ENCODE peak calls at places on chromosomes 16 and 17, in four cellular contexts. J is cardiac muscle cell, G is right cardiac atrium, U is HepG2. W is an unnamed sample.

GRCh38 chr16:68064791-68065365 is 20.3 kb upstream of the NFATC3 start:
- DNase-seq in J (peak; percentile 88), G (peak; percentile 87), U (peak; percentile 61), W (peak; percentile 54)

GRCh38 chr17:71192848-71193247 is 928.0 kb upstream of the SOX9 start:
- DNase-seq in J (no peak), G (no peak), U (no peak), W (no peak)

GRCh38 chr16:89274561-89275283 is 57.2 kb downstream of the ZNF778 start:
- DNase-seq in U (no peak), G (peak; percentile 32), J (no peak), W (no peak)

GRCh38 chr16:68737046-68737729 is at the start of gene CDH1:
- DNase-seq in J (no peak), U (no peak), G (peak; percentile 58), W (no peak)

GRCh38 chr17:6556121-6557039 is at the start of gene PITPNM3:
- DNase-seq in G (peak; percentile 55), J (no peak), U (no peak), W (no peak)

GRCh38 chr17:76076100-76076764 is 1.7 kb downstream of the GALR2 start:
- DNase-seq in U (no peak), G (no peak), J (no peak), W (no peak)

GRCh38 chr16:86355114-86355513 is 155.2 kb upstream of the FOXF1 start:
- DNase-seq in U (no peak), G (no peak), J (no peak), W (no peak)

GRCh38 chr16:13390093-13390985 is 488.9 kb downstream of the SHISA9 start:
- DNase-seq in J (no peak), U (no peak), G (no peak), W (peak; percentile 93)

GRCh38 chr17:73554498-73554897 is 89.7 kb downstream of the SDK2 start:
- DNase-seq in U (no peak), G (no peak), J (no peak), W (no peak)

GRCh38 chr16:47431960-47432359 is 28.9 kb downstream of the ITFG1 start:
- DNase-seq in J (no peak), U (no peak), G (no peak), W (no peak)

GRCh38 chr16:70701036-70701435 is 15.2 kb upstream of the MTSS2 start:
- DNase-seq in J (no peak), G (no peak), U (no peak), W (no peak)

GRCh38 chr16:72884037-72884436 is 163.9 kb downstream of the ZFHX3 start:
- DNase-seq in G (no peak), U (no peak), J (peak; percentile 62), W (no peak)

GRCh38 chr17:30376621-30377452 is 1.9 kb upstream of the CPD start:
- DNase-seq in J (peak; percentile 97), G (peak; percentile 57), U (peak; percentile 88), W (peak; percentile 27)

GRCh38 chr16:69921125-69921524 is 30.0 kb upstream of the CLEC18A start:
- DNase-seq in J (no peak), U (no peak), G (no peak), W (no peak)

GRCh38 chr17:9028171-9028570 is 6.9 kb downstream of the NTN1 start:
- DNase-seq in J (no peak), G (no peak), U (no peak), W (no peak)

GRCh38 chr17:56833023-56833811 is 503 bp downstream of the C17orf67 start:
- DNase-seq in U (no peak), J (peak; percentile 61), G (peak; percentile 82), W (peak; percentile 67)

GRCh38 chr16:1961651-1962067 is 2.3 kb downstream of the NDUFB10 start:
- DNase-seq in U (peak; percentile 49), G (peak; percentile 38), J (no peak), W (peak; percentile 41)

GRCh38 chr16:58709338-58709737 is 24.8 kb upstream of the SLC38A7 start:
- DNase-seq in J (no peak), G (no peak), U (no peak), W (no peak)

GRCh38 chr17:79019631-79020584 is 4.1 kb upstream of the C1QTNF1 start:
- DNase-seq in G (peak; percentile 91), J (peak; percentile 90), U (peak; percentile 79), W (peak; percentile 67)

GRCh38 chr17:71764507-71764906 is 356.3 kb upstream of the SOX9 start:
- DNase-seq in U (peak; percentile 25), J (peak; percentile 6), G (no peak), W (peak; percentile 16)

GRCh38 chr16:25155553-25156460 is 44.3 kb downstream of the LCMT1 start:
- DNase-seq in U (no peak), J (peak; percentile 46), G (no peak), W (no peak)

GRCh38 chr17:73625006-73625405 is 19.2 kb downstream of the SDK2 start:
- DNase-seq in G (no peak), U (no peak), J (no peak), W (no peak)

GRCh38 chr17:82648761-82649474 is 674 bp upstream of the WDR45B start:
- DNase-seq in G (peak; percentile 89), J (no peak), U (no peak), W (peak; percentile 18)

GRCh38 chr17:57858838-57859237 is 9.0 kb upstream of the MRPS23 start:
- DNase-seq in G (no peak), U (no peak), J (no peak), W (no peak)

GRCh38 chr16:56673916-56674315 is 4.3 kb downstream of the MT1H start:
- DNase-seq in U (peak; percentile 47), J (peak; percentile 47), G (no peak), W (no peak)

GRCh38 chr17:1484586-1485310 is 7.7 kb downstream of the MYO1C start:
- DNase-seq in U (peak; percentile 24), J (peak; percentile 62), G (peak; percentile 84), W (no peak)

GRCh38 chr17:33258291-33258690 is 34.8 kb downstream of the ASIC2 start:
- DNase-seq in J (no peak), U (no peak), G (no peak), W (no peak)

GRCh38 chr17:62673614-62674362 is 46.3 kb downstream of the MRC2 start:
- DNase-seq in J (no peak), U (no peak), G (no peak), W (no peak)

GRCh38 chr17:22266231-22266630 is 573.9 kb downstream of the KCNJ18 start:
- DNase-seq in G (no peak), U (no peak), J (no peak), W (no peak)

GRCh38 chr17:83010323-83011200 is 68.8 kb upstream of the METRNL start:
- DNase-seq in U (no peak), J (no peak), G (peak; percentile 46), W (no peak)

GRCh38 chr16:56203052-56203451 is 11.8 kb downstream of the GNAO1 start:
- DNase-seq in G (no peak), U (peak; percentile 63), J (peak; percentile 9), W (peak; percentile 68)

GRCh38 chr16:88321635-88322499 is 60.9 kb upstream of the ZNF469 start:
- DNase-seq in J (no peak), G (peak; percentile 52), U (no peak), W (no peak)

GRCh38 chr17:1201132-1201702 is 21.4 kb upstream of the ABR start:
- DNase-seq in G (peak; percentile 44), U (no peak), J (no peak), W (peak; percentile 51)

GRCh38 chr17:30302241-30302640 is 10.5 kb upstream of the BLMH start:
- DNase-seq in G (no peak), J (no peak), U (no peak), W (no peak)

GRCh38 chr16:81790277-81790676 is 11.2 kb downstream of the PLCG2 start:
- DNase-seq in U (no peak), G (no peak), J (no peak), W (no peak)
- H3K4me3 ChIP-seq in U (no peak overlapping the region), G (no peak overlapping the region), J (no peak overlapping the region), W (no peak overlapping the region)

DNA sequence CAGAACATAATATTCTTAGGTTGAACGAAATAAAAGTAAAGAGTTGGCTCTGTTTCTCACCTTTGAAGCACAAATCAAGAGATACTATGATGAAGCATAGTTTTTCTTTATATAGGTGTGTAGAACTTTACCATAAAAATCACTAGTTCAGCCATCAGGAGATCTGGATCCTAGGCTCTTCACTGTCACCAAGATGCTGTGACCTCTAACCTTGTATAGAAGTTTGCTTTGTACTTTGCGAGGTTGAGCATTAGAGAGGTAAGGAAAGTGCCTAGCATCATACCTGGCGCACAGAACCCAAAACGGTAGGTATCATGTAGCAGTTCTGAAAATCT is 553 bp upstream of the CDC6 start:
- DNase-seq in U (no peak), G (no peak), J (no peak), W (no peak)
- H3K4me3 ChIP-seq in U (peak overlapping the region; percentile 99), G (no peak overlapping the region), J (no peak overlapping the region), W (peak overlapping the region; percentile 53)

GRCh38 chr17:3893720-3894116 is 865 bp upstream of the CAMKK1 start:
- DNase-seq in J (no peak), G (no peak), U (no peak), W (no peak)
- H3K4me3 ChIP-seq in J (no peak overlapping the region), G (no peak overlapping the region), U (peak overlapping the region; percentile 82), W (peak overlapping the region; percentile 51)

GRCh38 chr16:11361751-11362742 is 16.8 kb downstream of the RMI2 start:
- DNase-seq in G (no peak), U (no peak), J (no peak), W (peak; percentile 80)
- H3K4me3 ChIP-seq in G (no peak overlapping the region), U (no peak overlapping the region), J (no peak overlapping the region), W (peak overlapping the region; percentile 35)

DNA sequence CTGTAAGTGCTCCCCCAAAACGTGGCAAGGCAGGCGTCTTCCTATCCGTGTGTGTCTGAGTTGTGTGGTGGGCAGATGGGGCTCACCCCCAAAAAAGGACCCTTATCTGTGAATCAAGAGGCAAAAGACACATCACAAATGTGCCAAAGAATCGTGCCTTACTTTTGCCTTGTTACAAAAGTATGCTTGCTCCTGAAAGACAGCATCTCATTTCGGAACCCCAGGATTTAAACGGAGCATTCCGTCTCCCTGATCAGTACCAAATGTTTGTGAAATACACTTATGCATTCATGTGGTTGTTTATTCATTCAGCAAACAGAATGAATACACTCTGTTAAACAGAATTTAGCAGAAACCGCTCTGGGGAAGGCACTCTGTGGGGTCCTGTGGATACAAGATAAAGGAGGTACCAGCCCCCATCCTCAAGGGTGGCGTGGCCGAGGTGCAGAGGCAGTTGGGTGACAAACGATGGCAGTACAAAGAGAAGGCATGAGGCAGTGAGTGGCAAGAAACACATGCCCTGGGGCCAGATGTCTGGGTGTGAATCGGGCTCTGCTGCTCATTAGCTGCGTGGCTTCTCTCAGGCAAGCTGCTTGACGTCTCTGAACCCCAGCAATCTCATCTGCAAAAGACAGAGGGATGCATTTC is 649 bp downstream of the WFDC1 start:
- DNase-seq in J (no peak), U (no peak), G (no peak), W (no peak)
- H3K4me3 ChIP-seq in J (no peak overlapping the region), U (no peak overlapping the region), G (no peak overlapping the region), W (no peak overlapping the region)

DNA sequence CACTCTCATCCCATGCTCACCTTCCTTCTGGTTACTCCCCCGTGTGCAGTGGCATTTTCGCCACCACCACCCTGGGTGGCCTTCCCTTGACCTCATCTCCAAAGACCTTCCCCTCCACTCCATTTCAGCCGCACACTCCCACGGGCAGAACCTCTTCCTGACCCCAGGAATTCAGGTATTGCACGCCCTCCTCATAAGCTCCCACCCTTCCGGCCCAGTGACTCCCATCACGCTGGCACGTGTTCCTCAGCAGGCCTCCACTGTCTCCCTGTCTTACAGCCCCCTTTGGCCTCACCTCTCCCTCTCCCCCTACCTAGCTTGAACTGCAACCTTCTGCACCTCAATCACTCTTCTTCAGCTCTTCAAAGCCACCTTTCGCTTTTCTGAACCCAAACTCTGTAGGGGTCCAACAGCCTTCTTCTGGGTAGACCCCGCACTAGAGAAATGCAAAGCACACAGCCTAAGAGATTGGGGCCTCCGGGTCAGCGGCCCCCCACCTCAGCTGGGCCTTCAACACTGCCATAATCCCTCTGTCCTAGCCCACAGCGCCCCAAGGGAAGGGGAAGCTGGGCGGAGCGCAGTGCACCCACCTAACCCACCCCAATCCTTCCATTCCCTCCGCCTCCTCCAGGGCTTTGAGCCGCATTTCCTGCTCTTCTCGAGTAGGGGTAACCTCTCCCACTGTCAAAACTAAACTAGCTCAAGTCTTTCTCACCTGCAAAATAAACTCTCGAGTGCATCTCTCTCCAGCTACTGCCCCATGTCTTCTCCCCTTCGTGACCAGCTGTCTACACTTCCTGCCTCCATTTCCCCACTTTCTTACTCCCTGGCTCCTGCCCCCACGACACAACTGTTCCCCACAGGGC is 1.7 kb upstream of the TMEM97 start:
- DNase-seq in J (no peak), G (no peak), U (no peak), W (no peak)
- H3K4me3 ChIP-seq in J (no peak overlapping the region), G (no peak overlapping the region), U (peak overlapping the region; percentile 80), W (peak overlapping the region; percentile 95)